ENCODE peak calls at places on chromosomes 6 and 20, in six cellular contexts. V, X, T, B, I and M are unnamed samples.

GRCh38 chr20:57272883-57273282 is 6.4 kb upstream of the BMP7 start:
- DNase-seq in I (no peak), X (no peak), B (no peak), V (no peak), T (no peak), M (no peak)

GRCh38 chr6:91812596-91813274 is 1225.9 kb upstream of the MAP3K7 start:
- DNase-seq in X (no peak), B (no peak), V (peak), T (no peak), I (no peak), M (no peak)

GRCh38 chr6:22091424-22091948 is 205.3 kb downstream of the PRL start:
- DNase-seq in B (no peak), I (no peak), X (no peak), T (no peak), V (no peak), M (no peak)

GRCh38 chr20:8602389-8603116 is 466.3 kb upstream of the PLCB4 start:
- DNase-seq in V (peak), X (peak), I (no peak), B (no peak), T (no peak), M (no peak)

GRCh38 chr6:170158296-170159039 is 132.4 kb downstream of the DLL1 start:
- DNase-seq in X (no peak), B (no peak), T (no peak), I (no peak), V (no peak), M (no peak)

GRCh38 chr20:38143646-38144554 is 21.2 kb downstream of the TGM2 start:
- DNase-seq in X (no peak), I (no peak), T (no peak), V (peak), B (peak), M (peak)

GRCh38 chr6:133697666-133698065 is 191.2 kb upstream of the TCF21 start:
- DNase-seq in I (no peak), X (no peak), V (peak), B (no peak), T (no peak), M (no peak)

GRCh38 chr6:112180095-112180820 is 74.1 kb downstream of the LAMA4 start:
- DNase-seq in V (peak), B (peak), T (no peak), I (no peak), X (peak), M (peak)

GRCh38 chr20:63037669-63038268 is 31.0 kb upstream of the BHLHE23 start:
- DNase-seq in V (no peak), B (no peak), I (no peak), T (peak), X (peak), M (no peak)

GRCh38 chr6:30568245-30568644 is 3.0 kb upstream of the ABCF1 start:
- DNase-seq in X (no peak), B (no peak), V (no peak), I (no peak), T (no peak), M (no peak)

GRCh38 chr6:166381381-166381732 is 1.4 kb downstream of the MPC1 start:
- DNase-seq in I (no peak), X (no peak), V (no peak), T (no peak), B (no peak), M (no peak)

GRCh38 chr6:44738652-44739141 is 351.2 kb downstream of the CDC5L start:
- DNase-seq in T (no peak), I (no peak), B (no peak), X (no peak), V (peak), M (peak)